ENCODE peak calls at places on chromosome 4, in eight cellular contexts. X is activated CD4-positive, alpha-beta T cell treated with anti-CD3 and anti-CD28 coated beads, Interleukin-2, amount 50 U/mL, for 1 hour; J is dermis microvascular lymphatic vessel endothelial cell; Q is nephron progenitor cell; B is A673; K is activated CD8-positive, alpha-beta T cell treated with anti-CD3 and anti-CD28 coated beads, Interleukin-2, amount 10 ng/mL, durations not matched to agents 7 days and 5 days; S is stimulated activated CD4-positive, alpha-beta T cell treated with anti-CD3 and anti-CD28 coated beads, Interleukin-12 subunit alpha, Interleukin-12 subunit beta, amount 100 ng/mL, for 24 hours; U is COR-L47. R is an unnamed sample.

GRCh38 chr4:76208005-76208765 is 5.4 kb downstream of the SCARB2 start:
- DNase-seq in X (no peak), J (peak), Q (no peak), B (peak), K (no peak), S (no peak), U (peak), R (no peak)

GRCh38 chr4:171849823-171850222 is 36.6 kb downstream of the GALNTL6 start:
- DNase-seq in X (no peak), J (no peak), Q (no peak), B (peak), K (no peak), S (no peak), U (no peak), R (no peak)

GRCh38 chr4:41507292-41507933 is 30.5 kb upstream of the LIMCH1 start:
- DNase-seq in X (no peak), J (no peak), Q (no peak), B (no peak), K (no peak), S (no peak), U (no peak), R (no peak)

GRCh38 chr4:81421346-81422218 is 50.1 kb downstream of the RASGEF1B start:
- DNase-seq in X (no peak), J (no peak), Q (no peak), B (no peak), K (no peak), S (no peak), U (peak), R (no peak)

GRCh38 chr4:180855184-180855583 is 1388.0 kb upstream of the TENM3 start:
- DNase-seq in X (no peak), J (no peak), Q (no peak), B (no peak), K (no peak), S (no peak), U (no peak), R (no peak)

GRCh38 chr4:159098482-159099127 is 4.3 kb upstream of the RAPGEF2 start:
- DNase-seq in X (no peak), J (no peak), Q (no peak), B (no peak), K (no peak), S (no peak), U (peak), R (no peak)

GRCh38 chr4:48774760-48775398 is 5.2 kb downstream of the FRYL start:
- DNase-seq in X (no peak), J (no peak), Q (no peak), B (no peak), K (no peak), S (no peak), U (no peak), R (no peak)

GRCh38 chr4:111070390-111070789 is 447.5 kb upstream of the PITX2 start:
- DNase-seq in X (no peak), J (no peak), Q (no peak), B (peak), K (no peak), S (no peak), U (no peak), R (no peak)

GRCh38 chr4:24395937-24396336 is 188.4 kb downstream of the DHX15 start:
- DNase-seq in X (no peak), J (no peak), Q (no peak), B (no peak), K (no peak), S (no peak), U (no peak), R (no peak)

GRCh38 chr4:58301384-58301783 is 1191.2 kb upstream of the IGFBP7 start:
- DNase-seq in X (no peak), J (no peak), Q (no peak), B (no peak), K (no peak), S (no peak), U (no peak), R (no peak)

GRCh38 chr4:25485104-25485503 is 108.0 kb downstream of the ANAPC4 start:
- DNase-seq in X (no peak), J (no peak), Q (no peak), B (no peak), K (no peak), S (no peak), U (no peak), R (no peak)

GRCh38 chr4:149718500-149718899 is 97.1 kb downstream of the IQCM start:
- DNase-seq in X (no peak), J (no peak), Q (no peak), B (no peak), K (no peak), S (no peak), U (no peak), R (no peak)

GRCh38 chr4:181194096-181194495 is 1049.1 kb upstream of the TENM3 start:
- DNase-seq in X (no peak), J (no peak), Q (no peak), B (no peak), K (no peak), S (no peak), U (no peak), R (no peak)

GRCh38 chr4:54988655-54989054 is 136.7 kb downstream of the KDR start:
- DNase-seq in X (no peak), J (no peak), Q (no peak), B (no peak), K (no peak), S (no peak), U (no peak), R (no peak)

GRCh38 chr4:132266374-132266773 is 882.7 kb upstream of the PCDH10 start:
- DNase-seq in X (no peak), J (no peak), Q (no peak), B (no peak), K (no peak), S (no peak), U (no peak), R (no peak)

GRCh38 chr4:622071-622995 is 3.0 kb upstream of the PDE6B start:
- DNase-seq in X (no peak), J (no peak), Q (no peak), B (peak), K (no peak), S (no peak), U (no peak), R (no peak)

GRCh38 chr4:121360496-121360895 is 20.3 kb downstream of the QRFPR start:
- DNase-seq in X (no peak), J (no peak), Q (no peak), B (no peak), K (no peak), S (no peak), U (no peak), R (no peak)

GRCh38 chr4:68373513-68373912 is 23.6 kb upstream of the YTHDC1 start:
- DNase-seq in X (peak), J (peak), Q (peak), B (peak), K (peak), S (peak), U (no peak), R (peak)

GRCh38 chr4:124970011-124970410 is 257.5 kb upstream of the ANKRD50 start:
- DNase-seq in X (no peak), J (no peak), Q (no peak), B (no peak), K (no peak), S (no peak), U (no peak), R (no peak)

GRCh38 chr4:124188601-124189000 is 523.9 kb downstream of the ANKRD50 start:
- DNase-seq in X (no peak), J (no peak), Q (no peak), B (no peak), K (no peak), S (no peak), U (no peak), R (no peak)

GRCh38 chr4:90099795-90100194 is 27.4 kb upstream of the CCSER1 start:
- DNase-seq in X (no peak), J (no peak), Q (no peak), B (no peak), K (no peak), S (no peak), U (no peak), R (no peak)